ENCODE peak calls at places on chromosomes 2 and 18, in four cellular contexts. J is trophoblast cell, S is hepatocyte, Z is mesenchymal stem cell. Y is an unnamed sample.

GRCh38 chr18:51523671-51524070 is 326.2 kb upstream of the MEX3C start:
- DNase-seq in J (peak), Z (no peak), S (no peak), Y (no peak)

GRCh38 chr2:128638311-128638710 is 319.6 kb upstream of the HS6ST1 start:
- DNase-seq in Z (no peak), S (no peak), J (no peak), Y (no peak)

GRCh38 chr2:109238580-109238979 is 109.6 kb downstream of the SH3RF3 start:
- DNase-seq in Z (peak), S (no peak), J (peak), Y (no peak)

GRCh38 chr2:24409700-24410556 is 49.6 kb upstream of the ITSN2 start:
- DNase-seq in S (peak), Z (peak), J (peak), Y (peak)

GRCh38 chr18:48806551-48807261 is 144.1 kb downstream of the SMAD7 start:
- DNase-seq in J (no peak), S (no peak), Z (no peak), Y (peak)

GRCh38 chr2:168573128-168573903 is 117.2 kb downstream of the CERS6 start:
- DNase-seq in J (no peak), Z (peak), S (no peak), Y (peak)

GRCh38 chr2:241893265-241893664 is 23.7 kb downstream of the RTP5 start:
- DNase-seq in J (no peak), Z (no peak), S (no peak), Y (peak)

GRCh38 chr2:39593439-39594393 is 72.0 kb upstream of the TMEM178A start:
- DNase-seq in Z (peak), J (peak), S (peak), Y (peak)

GRCh38 chr2:183349046-183349445 is 224.8 kb downstream of the NUP35 start:
- DNase-seq in Z (no peak), J (no peak), S (no peak), Y (no peak)

GRCh38 chr18:63192885-63193349 is 126.7 kb downstream of the BCL2 start:
- DNase-seq in S (no peak), J (peak), Z (no peak), Y (no peak)

GRCh38 chr2:226742346-226742745 is 57.3 kb downstream of the IRS1 start:
- DNase-seq in S (no peak), Z (no peak), J (no peak), Y (peak)
- H3K27ac ChIP-seq in S (no peak), Z (no peak), J (no peak), Y (peak)

GRCh38 chr2:175025233-175025632 is 20.1 kb upstream of the CHN1 start:
- DNase-seq in J (no peak), Z (no peak), S (no peak), Y (no peak)
- H3K4me2 ChIP-seq in J (no peak), Z (no peak), S (no peak), Y (no peak)

DNA sequence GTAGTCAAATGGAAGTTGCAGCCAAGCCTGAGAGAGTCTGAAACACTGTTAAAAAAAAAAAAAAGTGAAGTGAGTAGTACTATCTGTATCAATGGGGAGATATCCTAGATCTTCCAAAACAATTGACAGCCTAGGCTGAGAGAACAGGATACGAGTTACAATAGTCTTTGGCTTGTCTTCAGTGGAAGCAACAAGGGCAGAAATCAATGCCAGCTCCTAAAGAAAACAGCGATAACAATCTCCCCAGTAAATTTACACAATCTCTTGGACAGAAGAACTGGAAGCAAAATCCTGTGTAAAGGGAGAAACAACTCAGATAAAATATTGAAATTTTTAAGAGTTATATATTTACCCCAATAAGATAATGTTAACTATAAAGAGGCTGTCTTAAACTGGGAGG is 508.7 kb downstream of the LRRTM4 start:
- DNase-seq in J (no peak), Z (no peak), S (no peak), Y (no peak)
- H3K27ac ChIP-seq in J (no peak), Z (no peak), S (no peak), Y (no peak)

DNA sequence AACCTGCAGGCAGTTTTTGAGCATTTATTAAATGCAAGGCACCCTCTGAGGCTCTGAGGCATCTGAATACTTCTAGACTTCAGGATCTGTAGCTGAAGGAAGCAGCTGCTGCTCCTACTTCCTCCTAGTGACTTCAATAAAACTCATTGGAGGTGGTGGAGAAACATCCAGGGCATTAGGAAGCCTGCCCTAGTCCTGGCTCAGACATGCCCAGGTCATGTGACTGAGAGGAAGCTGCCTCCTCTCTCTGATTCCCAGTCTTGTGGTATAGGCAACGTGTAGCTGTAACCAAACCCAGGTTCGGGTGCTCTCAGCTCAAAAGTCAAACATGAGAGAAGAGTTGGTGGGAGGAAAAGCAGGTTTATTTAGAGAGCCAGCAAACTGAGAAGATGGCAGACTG is 287.2 kb upstream of the GYPC start:
- DNase-seq in J (no peak), Z (no peak), S (no peak), Y (no peak)
- H3K4me2 ChIP-seq in J (no peak), Z (no peak), S (no peak), Y (no peak)

GRCh38 chr2:203713381-203713780 is 6.9 kb downstream of the CD28 start:
- DNase-seq in S (no peak), Z (no peak), J (no peak), Y (no peak)

GRCh38 chr2:203719456-203719855 is 13.0 kb downstream of the CD28 start:
- DNase-seq in Z (no peak), J (no peak), S (no peak), Y (no peak)

GRCh38 chr2:203714112-203714511 is 7.7 kb downstream of the CD28 start:
- DNase-seq in S (peak), Z (no peak), J (no peak), Y (no peak)

GRCh38 chr2:203718087-203718486 is 11.6 kb downstream of the CD28 start:
- DNase-seq in Z (no peak), J (no peak), S (no peak), Y (no peak)

GRCh38 chr2:203715744-203716143 is 9.3 kb downstream of the CD28 start:
- DNase-seq in J (no peak), Z (no peak), S (no peak), Y (no peak)
- H3K27ac ChIP-seq in J (no peak), Z (no peak), S (no peak), Y (no peak)

GRCh38 chr2:222690564-222691200 is 19.2 kb downstream of the MOGAT1 start:
- DNase-seq in J (peak), S (peak), Z (peak), Y (peak)

GRCh38 chr2:222683805-222684204 is 12.3 kb downstream of the MOGAT1 start:
- DNase-seq in Z (no peak), S (no peak), J (no peak), Y (no peak)

GRCh38 chr2:222689322-222689721 is 17.9 kb downstream of the MOGAT1 start:
- DNase-seq in Z (no peak), J (no peak), S (no peak), Y (no peak)

GRCh38 chr2:222688912-222689311 is 17.5 kb downstream of the MOGAT1 start:
- DNase-seq in Z (no peak), J (no peak), S (no peak), Y (no peak)

GRCh38 chr2:222686086-222686750 is 14.8 kb downstream of the MOGAT1 start:
- DNase-seq in Z (no peak), S (no peak), J (no peak), Y (no peak)
- H3K4me2 ChIP-seq in Z (no peak), S (no peak), J (no peak), Y (no peak)

GRCh38 chr2:70086838-70087702 is at the start of gene PCBP1:
- DNase-seq in J (peak), Z (peak), S (peak), Y (peak)

GRCh38 chr2:70085711-70086277 is 1.5 kb upstream of the PCBP1 start:
- DNase-seq in Z (no peak), J (no peak), S (no peak), Y (peak)

GRCh38 chr2:70086278-70086837 is 919 bp upstream of the PCBP1 start:
- DNase-seq in Z (peak), S (peak), J (peak), Y (peak)

GRCh38 chr2:70083344-70084156 is 3.7 kb upstream of the PCBP1 start:
- DNase-seq in J (peak), S (peak), Z (peak), Y (peak)

GRCh38 chr2:70084973-70085710 is 2.1 kb upstream of the PCBP1 start:
- DNase-seq in S (peak), Z (no peak), J (no peak), Y (peak)
- H3K27ac ChIP-seq in S (peak), Z (peak), J (peak), Y (peak)

GRCh38 chr18:77054288-77054605 is 78.3 kb downstream of the MBP start:
- DNase-seq in S (no peak), J (no peak), Z (no peak), Y (no peak)

GRCh38 chr18:77053616-77054287 is 78.8 kb downstream of the MBP start:
- DNase-seq in J (no peak), S (no peak), Z (no peak), Y (no peak)

GRCh38 chr18:77055429-77056310 is 76.9 kb downstream of the MBP start:
- DNase-seq in S (no peak), Z (peak), J (no peak), Y (peak)

GRCh38 chr18:77056399-77057015 is 76.1 kb downstream of the MBP start:
- DNase-seq in S (peak), J (no peak), Z (peak), Y (peak)

DNA sequence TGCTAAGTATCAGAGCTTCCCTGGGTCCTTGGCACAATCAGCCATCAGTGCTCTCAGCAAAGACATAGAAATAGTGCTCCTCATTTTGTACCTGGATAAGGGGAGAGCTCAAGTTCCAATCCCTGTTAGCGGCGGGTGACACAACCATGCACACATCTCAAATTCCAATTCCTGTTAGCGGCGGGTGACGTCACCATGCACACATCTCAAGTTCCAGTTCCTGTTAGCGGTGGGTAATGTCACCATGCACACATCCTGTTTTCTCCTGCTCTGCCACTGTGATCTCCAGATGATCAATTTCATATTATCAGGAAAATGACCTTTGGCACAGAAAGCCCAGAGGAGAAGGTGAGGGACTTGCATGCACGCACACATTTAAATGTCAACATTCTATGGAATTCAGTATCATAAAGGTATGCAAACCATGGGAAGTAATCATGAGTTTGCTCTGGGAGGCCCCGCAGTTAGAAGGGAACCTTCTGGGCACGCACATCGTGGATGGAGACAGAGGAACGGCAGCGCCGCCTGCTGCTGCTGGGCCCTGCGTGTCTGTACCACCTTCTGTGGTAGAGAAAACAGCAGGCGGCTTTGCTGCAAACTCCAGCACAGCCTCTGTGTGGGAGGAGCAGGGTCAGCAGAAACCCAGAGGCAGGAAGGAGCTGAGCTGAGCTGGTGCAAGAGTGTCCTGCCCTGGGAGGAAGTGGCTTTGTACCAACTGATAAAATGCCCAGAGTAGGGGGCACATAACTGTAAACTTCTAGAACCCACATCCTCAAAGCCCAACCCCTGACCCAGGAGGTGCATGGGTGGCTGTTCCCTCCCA is 77.8 kb downstream of the MBP start:
- DNase-seq in Z (peak), S (peak), J (peak), Y (peak)
- H3K4me2 ChIP-seq in Z (no peak), S (peak), J (no peak), Y (peak)